ENCODE peak calls at places on chromosomes 3 and 15, in six cellular contexts. E is RPMI7951; F is activated gamma-delta T cell treated with Interleukin-2 at 50 U/mL for 16 hours; P is stimulated activated CD4-positive, alpha-beta T cell treated with anti-CD3 and anti-CD28 coated beads, Interleukin-15, amount 100 ng/mL, for 24 hours; Y is fibroblast of lung; V is activated naive CD8-positive, alpha-beta T cell treated with anti-CD3 and anti-CD28 coated beads, Interleukin-2, amount 50 U/mL, for 16 hours. W is an unnamed sample.
A peak's percentile ranks its signal among the peaks of the same experiment; 100 is the strongest.

GRCh38 chr3:155618575-155618974 is 126.3 kb downstream of the PLCH1 start:
- DNase-seq in E (no peak), F (no peak), P (no peak), Y (no peak), V (no peak), W (no peak)

GRCh38 chr3:117630885-117631284 is 921.3 kb downstream of the TUSC7 start:
- DNase-seq in E (no peak), F (no peak), P (no peak), Y (no peak), V (no peak), W (no peak)

GRCh38 chr3:150747909-150748568 is 14.9 kb downstream of the SIAH2 start:
- DNase-seq in E (no peak), F (no peak), P (no peak), Y (no peak), V (no peak), W (no peak)

GRCh38 chr15:85767785-85768529 is 26.8 kb downstream of the KLHL25 start:
- DNase-seq in E (no peak), F (no peak), P (no peak), Y (no peak), V (no peak), W (no peak)

GRCh38 chr3:118802325-118803095 is 232.1 kb downstream of the IGSF11 start:
- DNase-seq in E (no peak), F (no peak), P (no peak), Y (no peak), V (no peak), W (no peak)

GRCh38 chr15:40600956-40601355 is 6.9 kb downstream of the KNL1 start:
- DNase-seq in E (no peak), F (no peak), P (no peak), Y (no peak), V (no peak), W (no peak)

GRCh38 chr15:92101706-92102434 is 248.4 kb downstream of the SLCO3A1 start:
- DNase-seq in E (no peak), F (no peak), P (no peak), Y (no peak), V (no peak), W (no peak)

GRCh38 chr3:16192176-16192811 is 17.8 kb downstream of the GALNT15 start:
- DNase-seq in E (no peak), F (no peak), P (no peak), Y (no peak), V (no peak), W (no peak)

GRCh38 chr15:55289011-55289572 is 521 bp downstream of the RAB27A start:
- DNase-seq in E (peak; percentile 72), F (peak; percentile 23), P (peak; percentile 55), Y (no peak), V (no peak), W (no peak)

GRCh38 chr3:135163701-135164100 is 368.6 kb downstream of the EPHB1 start:
- DNase-seq in E (no peak), F (no peak), P (no peak), Y (no peak), V (no peak), W (no peak)

GRCh38 chr3:71875461-71875947 is 90.6 kb upstream of the PROK2 start:
- DNase-seq in E (peak; percentile 70), F (peak; percentile 75), P (peak; percentile 86), Y (peak; percentile 43), V (peak; percentile 57), W (peak; percentile 56)

GRCh38 chr15:89823836-89824606 is 9.4 kb upstream of the ANPEP start:
- DNase-seq in E (no peak), F (no peak), P (no peak), Y (no peak), V (no peak), W (no peak)

GRCh38 chr15:88571153-88572029 is 24.9 kb upstream of the DET1 start:
- DNase-seq in E (no peak), F (no peak), P (no peak), Y (no peak), V (no peak), W (no peak)

GRCh38 chr3:24522155-24522579 is 27.5 kb upstream of the THRB start:
- DNase-seq in E (no peak), F (no peak), P (no peak), Y (no peak), V (no peak), W (no peak)

GRCh38 chr3:14832975-14833722 is 14.4 kb downstream of the FGD5 start:
- DNase-seq in E (peak; percentile 47), F (no peak), P (no peak), Y (no peak), V (no peak), W (no peak)

GRCh38 chr3:85316252-85316651 is 357.5 kb downstream of the CADM2 start:
- DNase-seq in E (no peak), F (no peak), P (no peak), Y (no peak), V (no peak), W (no peak)

GRCh38 chr3:46090161-46090591 is 62.9 kb upstream of the XCR1 start:
- DNase-seq in E (peak; percentile 49), F (no peak), P (peak; percentile 42), Y (no peak), V (no peak), W (no peak)

GRCh38 chr3:134249935-134250716 is 533 bp downstream of the RYK start:
- DNase-seq in E (peak; percentile 63), F (peak; percentile 34), P (peak; percentile 67), Y (peak; percentile 53), V (peak; percentile 4), W (peak; percentile 26)

GRCh38 chr3:184679056-184679502 is 32.8 kb downstream of the MAGEF1 start:
- DNase-seq in E (no peak), F (no peak), P (no peak), Y (no peak), V (no peak), W (no peak)

GRCh38 chr15:93063292-93063671 is 25.7 kb downstream of the RGMA start:
- DNase-seq in E (no peak), F (no peak), P (no peak), Y (no peak), V (no peak), W (no peak)

W was measured in activated naive CD4-positive, alpha-beta T cell.